ENCODE peak calls at places on chromosomes 7 and 10, in seven cellular contexts. F, T, C, D, K, U and H are unnamed samples.
A peak's percentile ranks its signal among the peaks of the same experiment; 100 is the strongest.

GRCh38 chr7:113460067-113460466 is 341.7 kb upstream of the SMIM30 start:
- DNase-seq in F (no peak), T (no peak), C (no peak), D (no peak), K (no peak), U (no peak), H (no peak)

GRCh38 chr10:8054498-8055407 is at the start of gene GATA3:
- DNase-seq in F (peak; percentile 68), T (no peak), C (peak; percentile 38), D (peak; percentile 83), K (no peak), U (peak; percentile 97), H (no peak)

GRCh38 chr10:9158675-9159074 is 1104.2 kb downstream of the GATA3 start:
- DNase-seq in F (no peak), T (no peak), C (no peak), D (no peak), K (no peak), U (no peak), H (no peak)

GRCh38 chr7:92653136-92653535 is 62.9 kb upstream of the FAM133B start:
- DNase-seq in F (no peak), T (no peak), C (no peak), D (no peak), K (no peak), U (peak; percentile 93), H (no peak)

GRCh38 chr10:124701435-124701834 is 42.7 kb downstream of the FAM53B start:
- DNase-seq in F (peak; percentile 92), T (no peak), C (peak; percentile 92), D (peak; percentile 98), K (peak; percentile 96), U (no peak), H (peak; percentile 31)

GRCh38 chr10:51389415-51390342 is 309.7 kb downstream of the CSTF2T start:
- DNase-seq in F (peak; percentile 18), T (peak; percentile 78), C (no peak), D (peak; percentile 26), K (no peak), U (peak; percentile 57), H (peak; percentile 91)

GRCh38 chr10:99656199-99657064 is 2.9 kb upstream of the ENTPD7 start:
- DNase-seq in F (no peak), T (no peak), C (no peak), D (no peak), K (no peak), U (peak; percentile 9), H (no peak)

GRCh38 chr7:93862651-93863050 is 27.9 kb downstream of the TFPI2 start:
- DNase-seq in F (no peak), T (no peak), C (no peak), D (no peak), K (no peak), U (peak; percentile 58), H (no peak)

GRCh38 chr10:17676919-17677318 is 33.0 kb downstream of the STAM start:
- DNase-seq in F (no peak), T (no peak), C (no peak), D (no peak), K (no peak), U (no peak), H (no peak)

DNA sequence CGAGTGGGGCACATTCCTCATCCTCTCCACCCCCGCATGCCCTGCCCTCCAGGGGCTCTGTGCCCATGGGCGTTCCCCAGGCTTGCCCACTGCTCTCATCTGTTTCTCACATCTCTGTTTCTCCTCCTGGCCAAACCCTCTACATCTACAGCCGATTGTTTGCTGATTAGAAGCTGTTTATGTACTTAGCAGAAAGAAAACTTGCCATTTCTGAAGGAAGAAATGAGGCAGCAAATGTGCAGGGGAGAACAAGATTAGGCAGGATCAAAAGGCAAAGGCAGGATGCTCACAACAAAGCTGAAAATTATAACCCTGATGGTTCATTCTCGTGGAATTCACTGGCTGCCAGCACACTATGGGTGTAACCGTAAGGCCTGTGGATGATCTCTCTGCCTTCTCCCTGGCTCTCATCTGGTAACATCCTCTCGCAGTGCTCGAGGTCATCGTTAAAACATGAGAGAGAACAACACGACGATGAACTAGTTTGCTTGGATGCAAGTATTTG is 111.6 kb upstream of the KLF14 start:
- DNase-seq in F (no peak), T (no peak), C (no peak), D (no peak), K (no peak), U (peak; percentile 56), H (peak; percentile 80)
- H3K27ac ChIP-seq in F (no peak overlapping the region), T (no peak overlapping the region), C (no peak overlapping the region), D (no peak overlapping the region), K (no peak overlapping the region), U (no peak overlapping the region), H (peak overlapping the region; percentile 61)

DNA sequence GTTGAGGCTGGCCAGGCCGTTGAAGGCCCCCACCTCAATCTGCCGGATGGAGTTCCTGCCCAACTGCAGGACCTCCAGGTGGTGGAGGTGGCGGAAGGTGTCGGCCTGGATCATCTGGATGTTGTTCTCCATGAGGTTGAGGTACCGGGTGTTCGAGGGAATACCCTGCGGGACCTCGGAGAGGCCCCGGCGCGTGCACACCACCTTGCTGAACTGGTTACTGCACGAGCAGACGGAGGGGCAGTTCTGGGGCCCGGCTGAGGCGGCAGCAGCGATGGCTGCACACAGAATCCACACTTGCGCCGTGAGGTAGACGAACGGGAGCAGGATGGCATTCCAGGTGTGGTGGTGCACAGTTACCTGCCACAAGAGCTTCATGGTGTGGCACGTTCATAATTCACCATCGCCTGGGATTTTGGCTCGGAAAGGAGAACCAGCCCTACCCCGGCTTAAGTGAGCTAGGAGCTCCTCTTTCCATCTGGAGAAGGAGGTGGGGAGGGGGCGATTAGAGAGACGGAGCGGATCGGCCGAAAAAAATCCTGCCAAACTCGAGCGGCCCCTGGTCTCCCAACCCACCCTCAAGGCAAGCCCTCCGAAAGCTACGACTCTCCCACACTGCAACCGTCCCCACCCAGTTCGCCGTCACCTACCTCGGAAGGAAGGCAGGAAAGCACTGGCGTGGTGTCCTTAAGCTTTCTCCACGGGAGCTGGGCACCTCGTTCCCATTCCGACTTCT is 806 bp downstream of the LRRC4 start:
- DNase-seq in F (no peak), T (no peak), C (no peak), D (no peak), K (no peak), U (no peak), H (no peak)
- H3K4me3 ChIP-seq in F (no peak overlapping the region), T (peak overlapping the region; percentile 74), C (peak overlapping the region; percentile 58), D (no peak overlapping the region), K (peak overlapping the region; percentile 61), U (peak overlapping the region; percentile 51), H (peak overlapping the region; percentile 12)

GRCh38 chr7:27889800-27890199 is 149.8 kb downstream of the TAX1BP1 start:
- DNase-seq in F (no peak), T (no peak), C (no peak), D (no peak), K (no peak), U (no peak), H (no peak)
- H3K27ac ChIP-seq in F (no peak overlapping the region), T (no peak overlapping the region), C (no peak overlapping the region), D (no peak overlapping the region), K (no peak overlapping the region), U (no peak overlapping the region), H (no peak overlapping the region)

GRCh38 chr7:46653848-46654247 is 732.8 kb upstream of the IGFBP3 start:
- DNase-seq in F (no peak), T (no peak), C (no peak), D (no peak), K (no peak), U (no peak), H (no peak)

GRCh38 chr7:46651561-46652088 is 730.6 kb upstream of the IGFBP3 start:
- DNase-seq in F (no peak), T (no peak), C (no peak), D (no peak), K (no peak), U (peak; percentile 74), H (no peak)

GRCh38 chr7:46652317-46652716 is 731.2 kb upstream of the IGFBP3 start:
- DNase-seq in F (no peak), T (no peak), C (no peak), D (no peak), K (no peak), U (no peak), H (no peak)

GRCh38 chr7:46651070-46651469 is 730.0 kb upstream of the IGFBP3 start:
- DNase-seq in F (no peak), T (no peak), C (no peak), D (no peak), K (no peak), U (peak; percentile 76), H (no peak)

GRCh38 chr7:46649896-46650295 is 728.8 kb upstream of the IGFBP3 start:
- DNase-seq in F (no peak), T (no peak), C (no peak), D (no peak), K (no peak), U (no peak), H (no peak)
- H3K4me3 ChIP-seq in F (no peak overlapping the region), T (no peak overlapping the region), C (no peak overlapping the region), D (no peak overlapping the region), K (no peak overlapping the region), U (no peak overlapping the region), H (no peak overlapping the region)

GRCh38 chr10:119237722-119238436 is 30.5 kb downstream of the GRK5 start:
- DNase-seq in F (no peak), T (no peak), C (no peak), D (no peak), K (no peak), U (no peak), H (no peak)

GRCh38 chr10:119238577-119238976 is 31.2 kb downstream of the GRK5 start:
- DNase-seq in F (no peak), T (no peak), C (no peak), D (no peak), K (no peak), U (no peak), H (no peak)

GRCh38 chr10:119233123-119233820 is 25.9 kb downstream of the GRK5 start:
- DNase-seq in F (no peak), T (no peak), C (no peak), D (no peak), K (no peak), U (no peak), H (no peak)

GRCh38 chr10:119233821-119234220 is 26.4 kb downstream of the GRK5 start:
- DNase-seq in F (no peak), T (no peak), C (no peak), D (no peak), K (no peak), U (no peak), H (no peak)

DNA sequence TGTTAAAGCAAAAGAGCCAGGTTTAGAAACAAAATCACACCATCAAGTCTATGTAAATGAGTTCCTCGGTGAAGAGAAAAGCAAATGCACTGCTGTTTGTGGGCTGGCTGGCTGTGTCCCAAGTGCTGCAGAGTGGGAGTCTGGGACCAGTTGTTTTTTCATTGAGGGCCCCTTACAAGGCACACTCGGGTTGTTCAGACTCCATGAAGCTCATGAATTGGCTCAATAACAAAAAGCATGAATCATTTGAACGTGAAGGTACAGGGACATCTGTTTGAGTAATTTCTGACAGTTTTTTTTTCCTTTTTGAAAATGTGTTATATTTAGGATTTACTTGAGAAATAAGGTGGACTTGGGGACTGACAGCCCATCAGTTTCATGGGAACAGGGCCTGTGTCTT is 28.0 kb downstream of the GRK5 start:
- DNase-seq in F (peak; percentile 62), T (no peak), C (no peak), D (no peak), K (no peak), U (no peak), H (no peak)
- H3K27ac ChIP-seq in F (peak overlapping the region; percentile 50), T (no peak overlapping the region), C (peak overlapping the region; percentile 58), D (peak overlapping the region; percentile 34), K (peak overlapping the region; percentile 59), U (no peak overlapping the region), H (no peak overlapping the region)

DNA sequence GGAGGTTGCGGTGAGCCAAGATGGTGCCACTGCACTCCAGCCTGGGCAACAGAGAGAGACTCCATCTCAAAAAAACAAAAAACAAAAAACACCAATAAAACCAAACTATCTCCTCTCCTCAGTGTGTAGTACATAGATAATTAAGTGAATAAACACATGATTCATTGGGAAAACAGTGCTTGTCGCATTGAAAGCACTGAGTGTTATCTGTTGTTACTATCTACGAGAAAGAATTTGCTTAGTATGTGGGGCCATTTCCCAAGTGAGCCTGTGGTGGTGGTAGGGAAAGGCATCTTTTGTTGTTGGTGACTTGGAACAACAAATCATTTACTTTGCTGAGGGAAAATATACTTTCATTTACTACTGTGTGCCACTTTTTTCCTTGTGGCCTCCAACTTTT is 42.6 kb downstream of the RSBN1L start:
- DNase-seq in F (no peak), T (no peak), C (no peak), D (no peak), K (no peak), U (peak; percentile 86), H (peak; percentile 81)
- H3K4me3 ChIP-seq in F (no peak overlapping the region), T (no peak overlapping the region), C (no peak overlapping the region), D (no peak overlapping the region), K (no peak overlapping the region), U (no peak overlapping the region), H (no peak overlapping the region)